ENCODE peak calls at places on chromosomes 5 and 9, in ten cellular contexts. Y is nephron progenitor cell, M is Panc1, B is osteocyte, D is foreskin fibroblast, F is A549, O is astrocyte of the cerebellum, S is Caco-2, V is mammary epithelial cell, X is fibroblast of mammary gland. J is an unnamed sample.

GRCh38 chr9:23824241-23825142 is 1.5 kb downstream of the ELAVL2 start:
- DNase-seq in D (peak), O (no peak), M (no peak), Y (peak), B (no peak), V (peak), X (no peak), F (no peak), S (no peak), J (no peak)

GRCh38 chr9:109467936-109468335 is 30.2 kb downstream of the PTPN3 start:
- DNase-seq in M (no peak), S (no peak), X (no peak), B (no peak), D (peak), O (no peak), V (peak), Y (no peak), F (no peak), J (no peak)

GRCh38 chr9:137372693-137373610 is 50.0 kb downstream of the EXD3 start:
- DNase-seq in D (no peak), O (no peak), S (peak), V (no peak), F (no peak), B (no peak), Y (no peak), X (no peak), M (no peak), J (no peak)

GRCh38 chr5:174419523-174420132 is 304.8 kb upstream of the MSX2 start:
- DNase-seq in F (peak), S (peak), X (peak), O (peak), M (peak), D (peak), Y (peak), B (peak), V (peak), J (peak)

GRCh38 chr5:137027758-137028157 is 471.4 kb downstream of the SPOCK1 start:
- DNase-seq in V (no peak), S (no peak), X (no peak), D (no peak), M (no peak), F (no peak), Y (no peak), B (no peak), O (no peak), J (no peak)

GRCh38 chr5:13990896-13991295 is 46.4 kb upstream of the DNAH5 start:
- DNase-seq in X (no peak), M (no peak), B (no peak), F (no peak), S (no peak), D (no peak), Y (no peak), O (no peak), V (peak), J (no peak)

GRCh38 chr5:97644896-97645295 is 461.8 kb upstream of the RIOK2 start:
- DNase-seq in V (no peak), S (no peak), F (no peak), O (no peak), D (no peak), B (no peak), Y (no peak), X (no peak), M (no peak), J (no peak)

GRCh38 chr5:137613554-137614265 is 114.6 kb upstream of the SPOCK1 start:
- DNase-seq in X (peak), Y (no peak), O (no peak), M (no peak), V (no peak), F (no peak), D (peak), B (no peak), S (no peak), J (no peak)

GRCh38 chr9:94135222-94135621 is 51.0 kb downstream of the PTPDC1 start:
- DNase-seq in M (no peak), S (no peak), B (no peak), O (peak), F (no peak), X (peak), Y (no peak), D (peak), V (peak), J (no peak)

GRCh38 chr5:66232701-66233100 is 88.6 kb downstream of the SREK1 start:
- DNase-seq in O (no peak), F (no peak), D (no peak), S (no peak), B (no peak), M (no peak), X (no peak), Y (no peak), V (no peak), J (no peak)

GRCh38 chr5:52073993-52074689 is 690.9 kb downstream of the ISL1 start:
- DNase-seq in V (no peak), S (no peak), M (no peak), B (no peak), F (no peak), Y (no peak), X (no peak), D (no peak), O (no peak), J (no peak)

GRCh38 chr9:19232830-19233194 is 2.3 kb downstream of the DENND4C start:
- DNase-seq in S (no peak), O (peak), M (no peak), X (peak), V (peak), D (peak), F (no peak), Y (no peak), B (no peak), J (no peak)

GRCh38 chr5:105789246-105789645 is 1881.5 kb downstream of the EFNA5 start:
- DNase-seq in D (no peak), M (no peak), X (no peak), O (no peak), F (no peak), Y (no peak), S (no peak), B (no peak), V (no peak), J (no peak)

GRCh38 chr5:112445626-112446350 is 26.7 kb upstream of the EPB41L4A start:
- DNase-seq in S (no peak), D (no peak), F (no peak), Y (no peak), M (no peak), O (no peak), B (no peak), X (no peak), V (peak), J (no peak)

GRCh38 chr5:181167814-181168488 is 20.6 kb downstream of the OR2V2 start:
- DNase-seq in O (no peak), X (no peak), D (peak), B (no peak), Y (peak), V (no peak), F (no peak), S (no peak), M (no peak), J (peak)

GRCh38 chr9:93574091-93574899 is 2.1 kb upstream of the PHF2 start:
- DNase-seq in O (no peak), V (no peak), Y (no peak), M (no peak), B (no peak), X (no peak), S (no peak), D (no peak), F (no peak), J (no peak)

GRCh38 chr5:133818869-133819600 is 149.4 kb downstream of the C5orf15 start:
- DNase-seq in D (no peak), S (no peak), O (no peak), F (no peak), Y (no peak), V (no peak), B (peak), M (no peak), X (no peak), J (no peak)

GRCh38 chr9:127578627-127578951 is 33.5 kb upstream of the STXBP1 start:
- DNase-seq in D (no peak), B (no peak), O (no peak), V (no peak), F (no peak), Y (no peak), M (no peak), X (no peak), S (no peak), J (no peak)

GRCh38 chr9:98287383-98287782 is 31.9 kb upstream of the TBC1D2 start:
- DNase-seq in D (no peak), M (no peak), B (no peak), Y (no peak), V (no peak), F (no peak), O (no peak), X (peak), S (peak), J (no peak)

GRCh38 chr5:177382423-177383029 is 1.7 kb upstream of the SLC34A1 start:
- DNase-seq in Y (no peak), B (no peak), F (no peak), S (no peak), X (peak), O (peak), V (no peak), M (no peak), D (peak), J (no peak)

GRCh38 chr9:127336708-127337352 is 60.1 kb upstream of the SLC2A8 start:
- DNase-seq in V (peak), Y (no peak), F (peak), M (peak), D (peak), X (peak), O (peak), B (no peak), S (no peak), J (peak)

GRCh38 chr9:129068110-129068509 is 12.8 kb upstream of the DOLPP1 start:
- DNase-seq in B (no peak), X (no peak), V (no peak), D (no peak), F (no peak), M (no peak), Y (no peak), S (no peak), O (no peak), J (no peak)

GRCh38 chr9:92934321-92934720 is 13.0 kb upstream of the FGD3 start:
- DNase-seq in M (no peak), D (no peak), F (no peak), B (no peak), O (no peak), Y (no peak), S (no peak), X (no peak), V (no peak), J (no peak)

GRCh38 chr5:141135718-141136266 is 786 bp downstream of the PCDHB5 start:
- DNase-seq in S (no peak), M (no peak), Y (no peak), V (no peak), O (no peak), D (no peak), X (no peak), F (no peak), B (peak), J (no peak)

DNA sequence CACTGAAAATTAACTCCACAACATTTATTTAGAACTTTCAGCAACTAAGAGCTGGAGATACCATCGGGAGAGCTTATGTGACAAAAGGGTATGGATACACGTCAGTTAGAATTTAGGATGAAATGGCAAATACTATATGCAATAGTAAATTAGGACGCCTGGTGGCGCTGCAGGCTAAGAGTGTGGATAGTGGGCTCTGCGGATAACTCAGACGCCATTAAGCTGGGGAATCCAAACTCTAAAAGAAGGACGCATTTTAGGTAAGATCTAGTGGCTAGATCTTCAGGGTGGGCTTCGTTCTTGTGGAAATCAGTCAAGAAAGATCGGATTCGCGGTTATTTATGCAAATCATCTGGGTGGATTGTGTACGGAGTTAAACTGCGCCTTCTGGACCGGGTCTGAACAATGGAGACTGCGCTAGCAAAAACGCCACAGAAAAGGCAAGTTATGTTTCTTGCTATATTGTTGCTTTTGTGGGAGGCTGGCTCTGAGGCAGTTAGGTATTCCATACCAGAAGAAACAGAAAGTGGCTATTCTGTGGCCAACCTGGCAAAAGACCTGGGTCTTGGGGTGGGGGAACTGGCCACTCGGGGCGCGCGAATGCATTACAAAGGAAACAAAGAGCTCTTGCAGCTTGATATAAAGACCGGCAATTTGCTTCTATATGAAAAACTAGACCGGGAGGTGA is at the start of gene PCDHB5:
- DNase-seq in B (no peak), D (peak), S (no peak), Y (peak), O (no peak), M (no peak), V (no peak), F (peak), X (peak), J (no peak)
- TF ChIP-seq CTCF in B (peak), D (peak), S (no peak), Y (no peak), O (peak), M (peak), V (peak), F (peak), X (peak), J (no peak)

GRCh38 chr9:134966697-134967546 is 49.2 kb upstream of the FCN1 start:
- DNase-seq in M (no peak), F (no peak), V (no peak), Y (no peak), O (no peak), D (no peak), B (no peak), S (peak), X (no peak), J (no peak)
- TF ChIP-seq CTCF in M (no peak), F (no peak), V (no peak), Y (no peak), O (no peak), D (no peak), B (no peak), S (no peak), X (no peak), J (no peak)

GRCh38 chr5:126499742-126500396 is 76.7 kb downstream of the GRAMD2B start:
- DNase-seq in D (peak), S (no peak), Y (no peak), X (peak), V (no peak), M (no peak), B (no peak), F (no peak), O (no peak), J (peak)
- TF ChIP-seq CTCF in D (peak), S (peak), Y (peak), X (peak), V (peak), M (peak), B (peak), F (peak), O (peak), J (peak)

GRCh38 chr9:121862973-121863372 is 211.5 kb downstream of the DAB2IP start:
- DNase-seq in V (no peak), D (no peak), F (no peak), S (no peak), Y (no peak), X (no peak), M (no peak), B (no peak), O (no peak), J (no peak)

GRCh38 chr9:121862371-121862970 is 211.0 kb downstream of the DAB2IP start:
- DNase-seq in F (no peak), X (no peak), Y (no peak), B (peak), M (no peak), V (no peak), S (no peak), O (no peak), D (no peak), J (no peak)

GRCh38 chr9:121860213-121860612 is 208.8 kb downstream of the DAB2IP start:
- DNase-seq in Y (no peak), D (no peak), V (no peak), B (peak), O (no peak), M (no peak), X (no peak), S (no peak), F (no peak), J (no peak)

GRCh38 chr9:121860744-121861143 is 209.3 kb downstream of the DAB2IP start:
- DNase-seq in O (peak), B (peak), Y (no peak), S (no peak), D (peak), V (peak), M (no peak), F (no peak), X (peak), J (no peak)

DNA sequence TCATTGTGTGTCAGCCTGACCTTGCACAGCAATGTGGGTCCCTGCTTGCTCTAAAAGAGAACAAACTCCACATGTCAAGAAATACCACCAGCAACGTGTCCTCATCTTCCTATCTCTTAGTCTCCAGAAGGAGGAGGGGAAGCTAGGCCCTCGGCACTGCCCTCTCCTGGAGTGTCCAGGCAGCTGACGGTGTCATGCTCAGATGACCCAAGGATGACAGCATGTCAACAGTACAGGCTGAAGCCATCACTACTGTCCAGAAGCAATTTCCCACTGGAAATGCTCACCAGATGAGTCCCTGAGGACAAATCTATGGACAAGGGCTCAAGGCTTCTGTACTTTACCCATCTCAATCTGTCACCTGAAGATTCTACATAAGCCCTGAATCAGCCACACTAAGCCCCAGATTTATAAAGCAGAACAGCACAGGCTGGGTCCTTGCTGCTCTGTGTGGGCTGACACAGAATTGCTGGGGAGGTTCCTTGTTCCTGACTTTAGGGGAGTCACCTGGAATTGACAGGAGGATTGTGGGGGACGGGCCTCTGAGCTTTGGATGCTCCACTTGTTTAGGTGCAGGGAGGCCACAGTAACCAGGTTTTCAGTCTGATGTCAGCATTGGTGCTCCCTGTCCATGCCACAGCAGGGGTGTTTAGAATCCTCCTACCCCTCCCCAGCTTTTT is 210.2 kb downstream of the DAB2IP start:
- DNase-seq in M (peak), V (no peak), F (peak), D (peak), S (peak), O (no peak), Y (peak), X (peak), B (peak), J (peak)
- TF ChIP-seq CTCF in M (peak), V (peak), F (peak), D (peak), S (peak), O (peak), Y (peak), X (peak), B (peak), J (peak)